ENCODE peak calls at places on chromosomes 2 and 18, in ten cellular contexts. D, A, R, F, G, L, J, W, V and M are unnamed samples.

GRCh38 chr18:78242307-78242643 is 737.3 kb upstream of the SALL3 start:
- DNase-seq in F (peak), D (peak), A (no peak), J (no peak), G (no peak), V (no peak), W (peak), L (no peak), R (no peak), M (no peak)

GRCh38 chr18:23238152-23238531 is 102.9 kb downstream of the CABLES1 start:
- DNase-seq in W (no peak), J (no peak), A (no peak), F (no peak), D (peak), R (peak), L (peak), V (no peak), G (peak), M (no peak)

GRCh38 chr2:30454571-30454970 is 7.5 kb downstream of the LCLAT1 start:
- DNase-seq in W (no peak), D (no peak), G (no peak), J (no peak), A (no peak), F (no peak), R (no peak), V (no peak), L (no peak), M (no peak)

GRCh38 chr18:57781128-57781463 is 22.0 kb downstream of the ATP8B1 start:
- DNase-seq in L (no peak), J (no peak), G (no peak), A (no peak), F (no peak), R (no peak), W (no peak), D (no peak), V (no peak), M (no peak)

GRCh38 chr2:233449071-233449901 is 95.0 kb downstream of the DGKD start:
- DNase-seq in V (no peak), L (peak), W (no peak), D (peak), A (no peak), F (no peak), J (no peak), R (peak), G (no peak), M (peak)

GRCh38 chr2:101305492-101306123 is 2.9 kb downstream of the RNF149 start:
- DNase-seq in R (no peak), F (no peak), G (no peak), A (no peak), V (no peak), W (no peak), L (peak), J (no peak), D (peak), M (no peak)

GRCh38 chr2:170997893-170998477 is 68.9 kb downstream of the GORASP2 start:
- DNase-seq in V (no peak), D (no peak), A (no peak), L (no peak), R (no peak), F (no peak), W (no peak), G (no peak), J (no peak), M (no peak)

GRCh38 chr2:126988482-126988881 is 89.8 kb downstream of the TEX51 start:
- DNase-seq in W (no peak), D (no peak), J (no peak), G (no peak), R (no peak), L (no peak), F (no peak), V (no peak), A (no peak), M (no peak)

GRCh38 chr2:66555511-66556324 is 120.8 kb downstream of the MEIS1 start:
- DNase-seq in W (no peak), L (no peak), A (no peak), J (no peak), G (no peak), V (no peak), D (peak), F (no peak), R (no peak), M (peak)

GRCh38 chr2:101597347-101597944 is 100.1 kb upstream of the MAP4K4 start:
- DNase-seq in G (no peak), L (no peak), R (no peak), A (no peak), D (peak), W (no peak), J (no peak), V (no peak), F (no peak), M (no peak)

GRCh38 chr2:129438501-129439057 is 540.9 kb upstream of the RAB6C start:
- DNase-seq in R (no peak), F (no peak), D (no peak), W (no peak), A (no peak), V (no peak), L (no peak), G (no peak), J (no peak), M (no peak)

GRCh38 chr2:4020153-4020552 is 316.8 kb downstream of the DCDC2C start:
- DNase-seq in L (no peak), V (no peak), F (peak), G (no peak), J (no peak), W (no peak), A (no peak), D (no peak), R (no peak), M (no peak)

GRCh38 chr2:176392125-176392704 is 123.0 kb downstream of the MTX2 start:
- DNase-seq in F (no peak), L (no peak), J (no peak), W (no peak), G (no peak), V (no peak), D (no peak), A (no peak), R (no peak), M (no peak)

GRCh38 chr2:98478861-98479770 is 34.5 kb downstream of the INPP4A start:
- DNase-seq in A (peak), W (no peak), G (no peak), F (no peak), V (no peak), L (no peak), J (no peak), R (no peak), D (no peak), M (no peak)

GRCh38 chr2:215724171-215724570 is 288.3 kb upstream of the FN1 start:
- DNase-seq in V (no peak), A (no peak), W (no peak), D (peak), F (no peak), L (no peak), G (no peak), R (no peak), J (no peak), M (no peak)

GRCh38 chr2:42755161-42755900 is 8.6 kb downstream of the OXER1 start:
- DNase-seq in W (no peak), V (no peak), F (no peak), J (no peak), G (no peak), L (no peak), A (no peak), R (no peak), D (peak), M (no peak)

GRCh38 chr2:214311031-214311533 is 99.8 kb upstream of the VWC2L start:
- DNase-seq in A (no peak), F (no peak), G (no peak), R (no peak), J (no peak), W (no peak), L (no peak), D (no peak), V (no peak), M (no peak)

GRCh38 chr2:203578511-203579130 is 43.5 kb upstream of the RAPH1 start:
- DNase-seq in A (no peak), D (peak), J (no peak), W (no peak), G (no peak), F (no peak), L (no peak), R (no peak), V (no peak), M (no peak)

GRCh38 chr2:88692187-88692586 is 714 bp downstream of the RPIA start:
- DNase-seq in J (peak), G (peak), L (no peak), W (peak), R (no peak), F (no peak), D (peak), A (peak), V (peak), M (no peak)

GRCh38 chr2:33145459-33145858 is 198.7 kb downstream of the LTBP1 start:
- DNase-seq in W (no peak), R (no peak), A (no peak), V (no peak), F (no peak), L (no peak), D (peak), G (no peak), J (no peak), M (no peak)

GRCh38 chr2:119126650-119127049 is 31.9 kb downstream of the C1QL2 start:
- DNase-seq in J (peak), W (peak), F (no peak), R (no peak), A (peak), L (no peak), V (peak), D (peak), G (no peak), M (no peak)

GRCh38 chr2:216112926-216113325 is 3.8 kb downstream of the XRCC5 start:
- DNase-seq in G (no peak), L (no peak), F (no peak), A (no peak), D (no peak), R (no peak), V (no peak), J (no peak), W (no peak), M (no peak)

GRCh38 chr2:204795156-204795555 is 249.9 kb downstream of the PARD3B start:
- DNase-seq in F (no peak), L (no peak), D (peak), G (no peak), V (no peak), A (no peak), J (no peak), R (no peak), W (no peak), M (no peak)

GRCh38 chr2:199950396-199950795 is 4.9 kb downstream of the TYW5 start:
- DNase-seq in A (no peak), G (no peak), F (no peak), D (no peak), W (no peak), L (no peak), R (no peak), J (no peak), V (no peak), M (no peak)